ENCODE peak calls at places on chromosome 9, in five cellular contexts. H is CD4-positive, alpha-beta memory T cell; Q is OCI-LY7; W is small intestine; K is A549. Z is an unnamed sample.

GRCh38 chr9:136847065-136847826 is 2.0 kb upstream of the PHPT1 start:
- DNase-seq in H (no peak), Q (peak; percentile 20), W (peak; percentile 74), K (peak; percentile 58), Z (peak; percentile 55)

GRCh38 chr9:132885691-132886357 is 7.1 kb downstream of the SPACA9 start:
- DNase-seq in H (no peak), Q (no peak), W (no peak), K (no peak), Z (no peak)

GRCh38 chr9:136814725-136815421 is 7.1 kb downstream of the RABL6 start:
- DNase-seq in H (no peak), Q (no peak), W (no peak), K (no peak), Z (no peak)

GRCh38 chr9:109493648-109494047 is 4.5 kb downstream of the PTPN3 start:
- DNase-seq in H (no peak), Q (no peak), W (no peak), K (no peak), Z (no peak)

GRCh38 chr9:79577969-79578723 is 6.4 kb downstream of the TLE4 start:
- DNase-seq in H (no peak), Q (no peak), W (no peak), K (no peak), Z (no peak)

GRCh38 chr9:116741106-116741740 is 54.1 kb downstream of the TRIM32 start:
- DNase-seq in H (no peak), Q (no peak), W (no peak), K (no peak), Z (no peak)

GRCh38 chr9:127336708-127337352 is 60.1 kb upstream of the SLC2A8 start:
- DNase-seq in H (no peak), Q (no peak), W (peak; percentile 74), K (peak; percentile 80), Z (peak; percentile 88)

GRCh38 chr9:115008536-115008935 is 78.1 kb upstream of the TNFSF8 start:
- DNase-seq in H (no peak), Q (no peak), W (no peak), K (peak; percentile 33), Z (peak; percentile 49)

GRCh38 chr9:91711755-91712591 is 238.1 kb downstream of the ROR2 start:
- DNase-seq in H (peak; percentile 43), Q (peak; percentile 83), W (peak; percentile 17), K (no peak), Z (no peak)

GRCh38 chr9:99466787-99467186 is 244.7 kb downstream of the SEC61B start:
- DNase-seq in H (no peak), Q (no peak), W (peak; percentile 34), K (no peak), Z (no peak)

GRCh38 chr9:112180387-112180881 is 5.3 kb upstream of the SUSD1 start:
- DNase-seq in H (peak; percentile 68), Q (no peak), W (peak; percentile 27), K (no peak), Z (no peak)

GRCh38 chr9:108991479-108991878 is 21.8 kb downstream of the CTNNAL1 start:
- DNase-seq in H (no peak), Q (no peak), W (no peak), K (no peak), Z (no peak)

GRCh38 chr9:69885931-69886330 is 65.3 kb downstream of the CFAP95 start:
- DNase-seq in H (no peak), Q (no peak), W (no peak), K (no peak), Z (no peak)

GRCh38 chr9:91421987-91422765 is 1.5 kb downstream of the NFIL3 start:
- DNase-seq in H (peak; percentile 6), Q (no peak), W (peak; percentile 36), K (peak; percentile 12), Z (peak; percentile 57)

GRCh38 chr9:135887021-135887507 is 20.3 kb downstream of the CAMSAP1 start:
- DNase-seq in H (no peak), Q (no peak), W (no peak), K (no peak), Z (no peak)

GRCh38 chr9:133205996-133206931 is 2.8 kb downstream of the OBP2B start:
- DNase-seq in H (no peak), Q (no peak), W (no peak), K (no peak), Z (no peak)

GRCh38 chr9:6355728-6356127 is 27.6 kb downstream of the TPD52L3 start:
- DNase-seq in H (no peak), Q (no peak), W (no peak), K (no peak), Z (no peak)

GRCh38 chr9:96299823-96300222 is 2.2 kb downstream of the HSD17B3 start:
- DNase-seq in H (no peak), Q (no peak), W (no peak), K (no peak), Z (peak; percentile 88)

GRCh38 chr9:113728989-113729388 is 147.1 kb upstream of the ZNF618 start:
- DNase-seq in H (no peak), Q (no peak), W (no peak), K (no peak), Z (no peak)

GRCh38 chr9:124257865-124258764 is at the start of gene NEK6:
- DNase-seq in H (peak; percentile 52), Q (peak; percentile 50), W (peak; percentile 41), K (no peak), Z (no peak)

GRCh38 chr9:30065888-30066287 is 2318.6 kb upstream of the ACO1 start:
- DNase-seq in H (no peak), Q (no peak), W (no peak), K (no peak), Z (no peak)

GRCh38 chr9:12933957-12934356 is 159.1 kb downstream of the LURAP1L start:
- DNase-seq in H (no peak), Q (no peak), W (no peak), K (no peak), Z (peak; percentile 18)

GRCh38 chr9:33155393-33155792 is 11.7 kb downstream of the B4GALT1 start:
- DNase-seq in H (no peak), Q (no peak), W (no peak), K (no peak), Z (no peak)

GRCh38 chr9:99753436-99753835 is 68.2 kb upstream of the NR4A3 start:
- DNase-seq in H (no peak), Q (no peak), W (no peak), K (no peak), Z (peak; percentile 89)

GRCh38 chr9:22142681-22143080 is 133.6 kb upstream of the CDKN2B start:
- DNase-seq in H (no peak), Q (no peak), W (peak; percentile 27), K (no peak), Z (no peak)

GRCh38 chr9:316382-316965 is 101.8 kb downstream of the DOCK8 start:
- DNase-seq in H (no peak), Q (peak; percentile 11), W (no peak), K (no peak), Z (no peak)

GRCh38 chr9:111939322-111939721 is 42.7 kb downstream of the UGCG start:
- DNase-seq in H (no peak), Q (no peak), W (no peak), K (no peak), Z (no peak)

GRCh38 chr9:126763130-126763764 is 41.6 kb upstream of the ZBTB43 start:
- DNase-seq in H (no peak), Q (peak; percentile 35), W (no peak), K (peak; percentile 40), Z (no peak)

GRCh38 chr9:4665357-4665756 is 923 bp downstream of the SPATA6L start:
- DNase-seq in H (no peak), Q (no peak), W (peak; percentile 57), K (no peak), Z (no peak)

GRCh38 chr9:136981588-136982231 is 1.1 kb upstream of the LCNL1 start:
- DNase-seq in H (no peak), Q (no peak), W (no peak), K (no peak), Z (no peak)

GRCh38 chr9:21638104-21638503 is 156.0 kb upstream of the IFNE start:
- DNase-seq in H (no peak), Q (no peak), W (no peak), K (no peak), Z (no peak)

GRCh38 chr9:110066929-110067716 is 140.8 kb downstream of the C9orf152 start:
- DNase-seq in H (no peak), Q (no peak), W (no peak), K (no peak), Z (no peak)

GRCh38 chr9:136526625-136527066 is 19.2 kb downstream of the NOTCH1 start:
- DNase-seq in H (no peak), Q (no peak), W (peak; percentile 93), K (no peak), Z (no peak)

GRCh38 chr9:107606149-107606790 is 116.7 kb upstream of the KLF4 start:
- DNase-seq in H (no peak), Q (no peak), W (peak; percentile 33), K (no peak), Z (no peak)

GRCh38 chr9:117466111-117466510 is 51.3 kb upstream of the ASTN2 start:
- DNase-seq in H (no peak), Q (no peak), W (peak; percentile 34), K (no peak), Z (no peak)

GRCh38 chr9:19788614-19789271 is at the start of gene SLC24A2:
- DNase-seq in H (no peak), Q (no peak), W (no peak), K (no peak), Z (no peak)

GRCh38 chr9:86099695-86100364 is 472 bp upstream of the GOLM1 start:
- DNase-seq in H (no peak), Q (no peak), W (peak; percentile 75), K (peak; percentile 77), Z (no peak)

GRCh38 chr9:134541373-134541747 is 100.2 kb upstream of the COL5A1 start:
- DNase-seq in H (no peak), Q (no peak), W (no peak), K (no peak), Z (no peak)
- H3K4me1 ChIP-seq in H (no peaks in the 10 kb centered on the region), Q (no peaks in the 10 kb centered on the region), W (peaks cover 2% of the 10 kb centered on the region), K (peaks cover 14% of the 10 kb centered on the region), Z (no peaks in the 10 kb centered on the region)

GRCh38 chr9:106502930-106503329 is 360.0 kb upstream of the ZNF462 start:
- DNase-seq in H (no peak), Q (no peak), W (no peak), K (no peak), Z (no peak)
- H3K4me1 ChIP-seq in H (no peaks in the 10 kb centered on the region), Q (no peaks in the 10 kb centered on the region), W (no peaks in the 10 kb centered on the region), K (no peaks in the 10 kb centered on the region), Z (no peaks in the 10 kb centered on the region)

DNA sequence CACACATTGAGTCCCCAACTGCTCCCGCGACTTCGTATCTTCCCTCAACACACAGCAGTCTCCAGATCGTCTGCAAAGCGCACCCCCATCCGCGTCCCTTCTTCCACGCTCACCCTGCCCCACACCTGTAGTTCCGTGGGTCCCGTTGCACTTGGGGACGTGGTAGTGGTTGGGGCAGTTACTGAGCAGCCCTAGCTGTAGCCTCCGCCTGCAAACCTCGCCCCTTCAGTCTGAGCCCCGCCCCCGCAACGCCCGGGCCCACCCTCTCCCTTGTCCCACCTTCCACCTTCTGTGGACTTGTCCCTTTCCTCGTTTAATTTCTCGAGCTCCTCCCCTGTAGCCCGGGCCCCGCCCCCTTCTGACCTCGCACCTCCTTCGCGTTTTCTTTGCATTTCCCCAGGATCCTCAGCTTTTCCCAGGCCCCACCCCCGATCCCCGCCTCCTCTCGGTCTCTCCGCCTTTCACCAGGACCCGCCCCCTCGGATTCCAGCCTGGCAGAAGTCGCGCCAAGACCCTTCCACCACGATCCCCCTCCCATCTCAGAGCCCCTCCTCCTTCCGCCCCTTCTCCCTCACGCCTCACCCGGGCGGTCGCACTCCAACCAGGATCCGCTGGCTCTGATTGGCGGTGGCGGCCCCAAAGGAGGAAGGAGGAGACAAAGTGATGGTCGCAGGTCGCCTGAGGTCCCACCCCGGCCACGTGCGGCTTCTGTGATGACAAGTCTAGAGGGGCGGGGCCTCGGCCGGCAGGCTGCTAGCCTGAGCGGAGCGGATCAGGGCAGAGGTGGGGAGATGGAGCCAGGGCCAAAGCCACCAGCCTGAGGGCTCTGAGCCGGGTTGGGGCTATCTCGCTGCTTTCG is at the start of gene ATOSB:
- DNase-seq in H (peak; percentile 90), Q (peak; percentile 95), W (peak; percentile 98), K (peak; percentile 91), Z (peak; percentile 92)
- H3K4me1 ChIP-seq in H (peaks cover 50% of the 10 kb centered on the region), Q (peaks cover 38% of the 10 kb centered on the region), W (peaks cover 16% of the 10 kb centered on the region), K (peaks cover 31% of the 10 kb centered on the region), Z (peaks cover 8% of the 10 kb centered on the region)

GRCh38 chr9:89743576-89744254 is 138.9 kb downstream of the GADD45G start:
- DNase-seq in H (peak; percentile 77), Q (peak; percentile 78), W (peak; percentile 47), K (no peak), Z (no peak)
- H3K4me1 ChIP-seq in H (peaks cover 83% of the 10 kb centered on the region), Q (peaks cover 80% of the 10 kb centered on the region), W (no peaks in the 10 kb centered on the region), K (no peaks in the 10 kb centered on the region), Z (no peaks in the 10 kb centered on the region)